ENCODE peak calls at places on chromosomes 2 and 18, in eight cellular contexts. One of them, this sample, is unnamed. For H3K9me3, the result is how much of the 10 kb centered on the place peaks cover.

GRCh38 chr2:46270384-46270783 is 26.8 kb upstream of the EPAS1 start:
- DNase-seq in esophagus squamous epithelium: no peak
- DNase-seq in A549: no peak
- DNase-seq in CD8-positive, alpha-beta memory T cell: no peak
- DNase-seq in SJSA1: peak
- DNase-seq in right cardiac atrium: no peak
- DNase-seq in AG04450: no peak
- DNase-seq in lower lobe of right lung: no peak
- DNase-seq in this sample: no peak

GRCh38 chr18:74283255-74283554 is 8.6 kb downstream of the CYB5A start:
- DNase-seq in SJSA1: no peak
- DNase-seq in right cardiac atrium: no peak
- DNase-seq in CD8-positive, alpha-beta memory T cell: no peak
- DNase-seq in lower lobe of right lung: no peak
- DNase-seq in esophagus squamous epithelium: no peak
- DNase-seq in A549: no peak
- DNase-seq in AG04450: no peak
- DNase-seq in this sample: no peak

GRCh38 chr2:104056451-104056850 is 797.5 kb upstream of the POU3F3 start:
- DNase-seq in CD8-positive, alpha-beta memory T cell: no peak
- DNase-seq in lower lobe of right lung: no peak
- DNase-seq in SJSA1: no peak
- DNase-seq in A549: no peak
- DNase-seq in right cardiac atrium: no peak
- DNase-seq in AG04450: no peak
- DNase-seq in esophagus squamous epithelium: no peak
- DNase-seq in this sample: no peak

GRCh38 chr2:207505728-207506127 is 24.0 kb upstream of the CREB1 start:
- DNase-seq in esophagus squamous epithelium: no peak
- DNase-seq in SJSA1: peak
- DNase-seq in CD8-positive, alpha-beta memory T cell: no peak
- DNase-seq in right cardiac atrium: no peak
- DNase-seq in AG04450: no peak
- DNase-seq in A549: peak
- DNase-seq in lower lobe of right lung: no peak
- DNase-seq in this sample: no peak

GRCh38 chr2:230244211-230244610 is 18.7 kb downstream of the SP140 start:
- DNase-seq in right cardiac atrium: no peak
- DNase-seq in SJSA1: no peak
- DNase-seq in CD8-positive, alpha-beta memory T cell: no peak
- DNase-seq in lower lobe of right lung: no peak
- DNase-seq in A549: no peak
- DNase-seq in AG04450: no peak
- DNase-seq in esophagus squamous epithelium: no peak
- DNase-seq in this sample: no peak

GRCh38 chr2:53095227-53095626 is 672.4 kb upstream of the CHAC2 start:
- DNase-seq in CD8-positive, alpha-beta memory T cell: no peak
- DNase-seq in SJSA1: no peak
- DNase-seq in lower lobe of right lung: no peak
- DNase-seq in right cardiac atrium: no peak
- DNase-seq in A549: no peak
- DNase-seq in esophagus squamous epithelium: no peak
- DNase-seq in AG04450: no peak
- DNase-seq in this sample: no peak

GRCh38 chr2:187873132-187873531 is 318.9 kb upstream of the TFPI start:
- DNase-seq in A549: no peak
- DNase-seq in SJSA1: no peak
- DNase-seq in esophagus squamous epithelium: no peak
- DNase-seq in lower lobe of right lung: no peak
- DNase-seq in AG04450: no peak
- DNase-seq in right cardiac atrium: no peak
- DNase-seq in CD8-positive, alpha-beta memory T cell: no peak
- DNase-seq in this sample: no peak

GRCh38 chr2:10910625-10911024 is 1.1 kb upstream of the KCNF1 start:
- DNase-seq in esophagus squamous epithelium: no peak
- DNase-seq in right cardiac atrium: no peak
- DNase-seq in lower lobe of right lung: no peak
- DNase-seq in CD8-positive, alpha-beta memory T cell: no peak
- DNase-seq in SJSA1: no peak
- DNase-seq in A549: no peak
- DNase-seq in AG04450: no peak
- DNase-seq in this sample: no peak

GRCh38 chr2:10519067-10519740 is 71.1 kb upstream of the ODC1 start:
- DNase-seq in AG04450: no peak
- DNase-seq in SJSA1: no peak
- DNase-seq in esophagus squamous epithelium: no peak
- DNase-seq in CD8-positive, alpha-beta memory T cell: no peak
- DNase-seq in A549: no peak
- DNase-seq in right cardiac atrium: no peak
- DNase-seq in lower lobe of right lung: no peak
- DNase-seq in this sample: no peak

GRCh38 chr2:36677995-36678605 is 18.4 kb upstream of the VIT start:
- DNase-seq in SJSA1: peak
- DNase-seq in CD8-positive, alpha-beta memory T cell: no peak
- DNase-seq in lower lobe of right lung: no peak
- DNase-seq in A549: no peak
- DNase-seq in AG04450: no peak
- DNase-seq in esophagus squamous epithelium: no peak
- DNase-seq in right cardiac atrium: no peak
- DNase-seq in this sample: no peak

GRCh38 chr2:51165534-51166260 is 133.8 kb upstream of the NRXN1 start:
- DNase-seq in AG04450: no peak
- DNase-seq in SJSA1: no peak
- DNase-seq in CD8-positive, alpha-beta memory T cell: no peak
- DNase-seq in esophagus squamous epithelium: no peak
- DNase-seq in lower lobe of right lung: no peak
- DNase-seq in right cardiac atrium: no peak
- DNase-seq in A549: no peak
- DNase-seq in this sample: no peak

GRCh38 chr2:216015722-216016464 is 2.5 kb upstream of the MREG start:
- DNase-seq in esophagus squamous epithelium: no peak
- DNase-seq in right cardiac atrium: no peak
- DNase-seq in SJSA1: no peak
- DNase-seq in A549: no peak
- DNase-seq in lower lobe of right lung: no peak
- DNase-seq in CD8-positive, alpha-beta memory T cell: peak
- DNase-seq in AG04450: no peak
- DNase-seq in this sample: no peak

GRCh38 chr2:171652411-171652775 is 34.9 kb upstream of the DYNC1I2 start:
- DNase-seq in CD8-positive, alpha-beta memory T cell: no peak
- DNase-seq in AG04450: no peak
- DNase-seq in esophagus squamous epithelium: no peak
- DNase-seq in SJSA1: no peak
- DNase-seq in A549: no peak
- DNase-seq in right cardiac atrium: no peak
- DNase-seq in lower lobe of right lung: no peak
- DNase-seq in this sample: no peak

GRCh38 chr2:40400336-40400953 is 51.4 kb downstream of the SLC8A1 start:
- DNase-seq in AG04450: no peak
- DNase-seq in SJSA1: no peak
- DNase-seq in lower lobe of right lung: no peak
- DNase-seq in right cardiac atrium: peak
- DNase-seq in esophagus squamous epithelium: no peak
- DNase-seq in A549: no peak
- DNase-seq in CD8-positive, alpha-beta memory T cell: no peak
- DNase-seq in this sample: no peak

GRCh38 chr2:181178823-181179412 is 198.5 kb downstream of the UBE2E3 start:
- DNase-seq in SJSA1: no peak
- DNase-seq in AG04450: no peak
- DNase-seq in lower lobe of right lung: no peak
- DNase-seq in CD8-positive, alpha-beta memory T cell: peak
- DNase-seq in A549: no peak
- DNase-seq in esophagus squamous epithelium: no peak
- DNase-seq in right cardiac atrium: no peak
- DNase-seq in this sample: peak

GRCh38 chr18:68940039-68940438 is 142.2 kb downstream of the CCDC102B start:
- DNase-seq in A549: no peak
- DNase-seq in lower lobe of right lung: no peak
- DNase-seq in CD8-positive, alpha-beta memory T cell: no peak
- DNase-seq in SJSA1: no peak
- DNase-seq in AG04450: no peak
- DNase-seq in right cardiac atrium: no peak
- DNase-seq in esophagus squamous epithelium: no peak
- DNase-seq in this sample: no peak

GRCh38 chr18:3368193-3368592 is 81.8 kb upstream of the TGIF1 start:
- DNase-seq in lower lobe of right lung: no peak
- DNase-seq in CD8-positive, alpha-beta memory T cell: no peak
- DNase-seq in esophagus squamous epithelium: no peak
- DNase-seq in A549: no peak
- DNase-seq in SJSA1: peak
- DNase-seq in right cardiac atrium: no peak
- DNase-seq in AG04450: no peak
- DNase-seq in this sample: no peak

GRCh38 chr2:33673937-33674336 is 74.8 kb upstream of the FAM98A start:
- DNase-seq in SJSA1: peak
- DNase-seq in AG04450: no peak
- DNase-seq in right cardiac atrium: no peak
- DNase-seq in CD8-positive, alpha-beta memory T cell: no peak
- DNase-seq in A549: no peak
- DNase-seq in esophagus squamous epithelium: no peak
- DNase-seq in lower lobe of right lung: no peak
- DNase-seq in this sample: no peak

GRCh38 chr2:132667716-132668115 is 2.3 kb downstream of the LYPD1 start:
- DNase-seq in right cardiac atrium: no peak
- DNase-seq in SJSA1: no peak
- DNase-seq in CD8-positive, alpha-beta memory T cell: no peak
- DNase-seq in esophagus squamous epithelium: no peak
- DNase-seq in lower lobe of right lung: no peak
- DNase-seq in A549: no peak
- DNase-seq in AG04450: no peak
- DNase-seq in this sample: no peak

GRCh38 chr2:160063266-160063665 is 851 bp upstream of the PLA2R1 start:
- DNase-seq in AG04450: no peak
- DNase-seq in SJSA1: no peak
- DNase-seq in A549: no peak
- DNase-seq in CD8-positive, alpha-beta memory T cell: no peak
- DNase-seq in lower lobe of right lung: no peak
- DNase-seq in right cardiac atrium: no peak
- DNase-seq in esophagus squamous epithelium: no peak
- DNase-seq in this sample: no peak

GRCh38 chr2:179253226-179253625 is 11.4 kb downstream of the SESTD1 start:
- DNase-seq in esophagus squamous epithelium: no peak
- DNase-seq in CD8-positive, alpha-beta memory T cell: no peak
- DNase-seq in AG04450: no peak
- DNase-seq in right cardiac atrium: no peak
- DNase-seq in SJSA1: no peak
- DNase-seq in A549: no peak
- DNase-seq in lower lobe of right lung: no peak
- DNase-seq in this sample: no peak

GRCh38 chr2:54274781-54275242 is 18.8 kb upstream of the TSPYL6 start:
- DNase-seq in CD8-positive, alpha-beta memory T cell: no peak
- DNase-seq in right cardiac atrium: no peak
- DNase-seq in esophagus squamous epithelium: no peak
- DNase-seq in lower lobe of right lung: no peak
- DNase-seq in AG04450: peak
- DNase-seq in A549: no peak
- DNase-seq in SJSA1: no peak
- DNase-seq in this sample: no peak

GRCh38 chr2:44171018-44171417 is 2.3 kb downstream of the PPM1B start:
- DNase-seq in CD8-positive, alpha-beta memory T cell: no peak
- DNase-seq in AG04450: no peak
- DNase-seq in lower lobe of right lung: no peak
- DNase-seq in A549: no peak
- DNase-seq in esophagus squamous epithelium: no peak
- DNase-seq in right cardiac atrium: no peak
- DNase-seq in SJSA1: peak
- DNase-seq in this sample: no peak

GRCh38 chr2:223625652-223626051 is 23.5 kb upstream of the SCG2 start:
- DNase-seq in esophagus squamous epithelium: no peak
- DNase-seq in CD8-positive, alpha-beta memory T cell: no peak
- DNase-seq in right cardiac atrium: no peak
- DNase-seq in lower lobe of right lung: no peak
- DNase-seq in A549: no peak
- DNase-seq in SJSA1: no peak
- DNase-seq in AG04450: no peak
- DNase-seq in this sample: no peak

GRCh38 chr2:179850188-179850587 is 11.2 kb downstream of the ZNF385B start:
- DNase-seq in SJSA1: no peak
- DNase-seq in right cardiac atrium: no peak
- DNase-seq in AG04450: peak
- DNase-seq in A549: no peak
- DNase-seq in esophagus squamous epithelium: no peak
- DNase-seq in lower lobe of right lung: no peak
- DNase-seq in CD8-positive, alpha-beta memory T cell: no peak
- DNase-seq in this sample: no peak

GRCh38 chr2:125853626-125854025 is 802.3 kb upstream of the GYPC start:
- DNase-seq in AG04450: no peak
- DNase-seq in SJSA1: no peak
- DNase-seq in esophagus squamous epithelium: no peak
- DNase-seq in A549: no peak
- DNase-seq in lower lobe of right lung: no peak
- DNase-seq in right cardiac atrium: no peak
- DNase-seq in CD8-positive, alpha-beta memory T cell: no peak
- DNase-seq in this sample: no peak
- H3K27ac ChIP-seq in AG04450: no peak
- H3K27ac ChIP-seq in SJSA1: no peak
- H3K27ac ChIP-seq in esophagus squamous epithelium: no peak
- H3K27ac ChIP-seq in A549: no peak
- H3K27ac ChIP-seq in lower lobe of right lung: no peak
- H3K27ac ChIP-seq in right cardiac atrium: no peak
- H3K27ac ChIP-seq in CD8-positive, alpha-beta memory T cell: no peak
- H3K27ac ChIP-seq in this sample: no peak

GRCh38 chr2:112866128-112866835 is 29.7 kb upstream of the IL1B start:
- DNase-seq in right cardiac atrium: no peak
- DNase-seq in lower lobe of right lung: no peak
- DNase-seq in CD8-positive, alpha-beta memory T cell: no peak
- DNase-seq in esophagus squamous epithelium: no peak
- DNase-seq in AG04450: no peak
- DNase-seq in SJSA1: no peak
- DNase-seq in A549: no peak
- DNase-seq in this sample: no peak
- H3K9me3 ChIP-seq in right cardiac atrium: under half
- H3K9me3 ChIP-seq in lower lobe of right lung: under half
- H3K9me3 ChIP-seq in CD8-positive, alpha-beta memory T cell: under half
- H3K9me3 ChIP-seq in esophagus squamous epithelium: under half
- H3K9me3 ChIP-seq in AG04450: under half
- H3K9me3 ChIP-seq in SJSA1: under half
- H3K9me3 ChIP-seq in A549: under half
- H3K9me3 ChIP-seq in this sample: under half

GRCh38 chr2:134773372-134774073 is 54.7 kb upstream of the TMEM163 start:
- DNase-seq in A549: no peak
- DNase-seq in right cardiac atrium: no peak
- DNase-seq in SJSA1: no peak
- DNase-seq in AG04450: no peak
- DNase-seq in esophagus squamous epithelium: no peak
- DNase-seq in CD8-positive, alpha-beta memory T cell: no peak
- DNase-seq in lower lobe of right lung: no peak
- DNase-seq in this sample: no peak
- H3K27ac ChIP-seq in A549: no peak
- H3K27ac ChIP-seq in right cardiac atrium: no peak
- H3K27ac ChIP-seq in SJSA1: no peak
- H3K27ac ChIP-seq in AG04450: no peak
- H3K27ac ChIP-seq in esophagus squamous epithelium: no peak
- H3K27ac ChIP-seq in CD8-positive, alpha-beta memory T cell: no peak
- H3K27ac ChIP-seq in lower lobe of right lung: no peak
- H3K27ac ChIP-seq in this sample: no peak

DNA sequence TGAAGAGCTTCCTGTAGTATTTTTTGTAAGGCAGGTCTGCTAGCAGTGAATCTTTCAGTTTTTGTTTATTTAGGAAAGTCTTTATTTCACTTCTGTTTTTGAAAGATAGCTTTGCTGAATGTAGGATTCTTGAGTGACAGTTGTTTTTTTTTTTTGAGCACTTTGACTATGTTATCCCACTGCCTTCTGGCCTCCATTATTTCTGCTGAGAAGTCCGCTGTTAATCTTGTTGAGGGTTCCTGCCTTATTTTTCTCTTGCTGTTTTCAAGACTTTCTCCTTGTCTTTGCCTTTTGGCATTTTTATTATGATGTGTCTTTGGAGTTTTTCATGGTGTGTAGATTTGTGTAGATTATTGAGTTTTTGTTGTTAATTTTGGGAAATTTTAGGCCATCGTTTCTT is 21.9 kb downstream of the RBFA start:
- DNase-seq in lower lobe of right lung: no peak
- DNase-seq in CD8-positive, alpha-beta memory T cell: no peak
- DNase-seq in AG04450: no peak
- DNase-seq in esophagus squamous epithelium: no peak
- DNase-seq in right cardiac atrium: no peak
- DNase-seq in SJSA1: no peak
- DNase-seq in A549: no peak
- DNase-seq in this sample: no peak
- H3K9me3 ChIP-seq in lower lobe of right lung: under half
- H3K9me3 ChIP-seq in CD8-positive, alpha-beta memory T cell: under half
- H3K9me3 ChIP-seq in AG04450: under half
- H3K9me3 ChIP-seq in esophagus squamous epithelium: half or more
- H3K9me3 ChIP-seq in right cardiac atrium: under half
- H3K9me3 ChIP-seq in SJSA1: under half
- H3K9me3 ChIP-seq in A549: under half
- H3K9me3 ChIP-seq in this sample: under half